ENCODE peak calls at places on chromosomes 7 and 10, in five cellular contexts. One of them, this sample, is unnamed.
A peak's percentile ranks its signal among the peaks of the same experiment; 100 is the strongest.

GRCh38 chr10:128868481-128868880 is 598.6 kb upstream of the MGMT start:
- DNase-seq in gastrocnemius medialis: no peak
- DNase-seq in PC-9: no peak
- DNase-seq in stomach: no peak
- DNase-seq in fibroblast of lung: no peak
- DNase-seq in this sample: no peak

GRCh38 chr7:142716596-142716995 is 32.7 kb upstream of the PRSS1 start:
- DNase-seq in stomach: no peak
- DNase-seq in gastrocnemius medialis: no peak
- DNase-seq in PC-9: no peak
- DNase-seq in fibroblast of lung: no peak
- DNase-seq in this sample: no peak

GRCh38 chr10:133129151-133129853 is 30.7 kb upstream of the KNDC1 start:
- DNase-seq in fibroblast of lung: no peak
- DNase-seq in stomach: no peak
- DNase-seq in gastrocnemius medialis: no peak
- DNase-seq in PC-9: no peak
- DNase-seq in this sample: no peak

GRCh38 chr10:77592946-77593636 is 44.5 kb downstream of the KCNMA1 start:
- DNase-seq in PC-9: peak; percentile 34
- DNase-seq in stomach: peak; percentile 44
- DNase-seq in fibroblast of lung: peak; percentile 97
- DNase-seq in gastrocnemius medialis: peak; percentile 43
- DNase-seq in this sample: peak; percentile 58

GRCh38 chr7:150388709-150389531 is 9.8 kb downstream of the ZNF775 start:
- DNase-seq in gastrocnemius medialis: peak; percentile 70
- DNase-seq in fibroblast of lung: peak; percentile 89
- DNase-seq in PC-9: no peak
- DNase-seq in stomach: peak; percentile 75
- DNase-seq in this sample: no peak

GRCh38 chr7:16260236-16260728 is 161.1 kb downstream of the CRPPA start:
- DNase-seq in gastrocnemius medialis: no peak
- DNase-seq in PC-9: no peak
- DNase-seq in fibroblast of lung: no peak
- DNase-seq in stomach: no peak
- DNase-seq in this sample: no peak

GRCh38 chr7:75734586-75735047 is 4.1 kb downstream of the HIP1 start:
- DNase-seq in PC-9: no peak
- DNase-seq in gastrocnemius medialis: no peak
- DNase-seq in fibroblast of lung: peak; percentile 62
- DNase-seq in stomach: no peak
- DNase-seq in this sample: no peak

GRCh38 chr10:22251751-22252285 is 34.0 kb upstream of the EBLN1 start:
- DNase-seq in PC-9: peak; percentile 38
- DNase-seq in gastrocnemius medialis: peak; percentile 16
- DNase-seq in fibroblast of lung: peak; percentile 59
- DNase-seq in stomach: peak; percentile 49
- DNase-seq in this sample: no peak

DNA sequence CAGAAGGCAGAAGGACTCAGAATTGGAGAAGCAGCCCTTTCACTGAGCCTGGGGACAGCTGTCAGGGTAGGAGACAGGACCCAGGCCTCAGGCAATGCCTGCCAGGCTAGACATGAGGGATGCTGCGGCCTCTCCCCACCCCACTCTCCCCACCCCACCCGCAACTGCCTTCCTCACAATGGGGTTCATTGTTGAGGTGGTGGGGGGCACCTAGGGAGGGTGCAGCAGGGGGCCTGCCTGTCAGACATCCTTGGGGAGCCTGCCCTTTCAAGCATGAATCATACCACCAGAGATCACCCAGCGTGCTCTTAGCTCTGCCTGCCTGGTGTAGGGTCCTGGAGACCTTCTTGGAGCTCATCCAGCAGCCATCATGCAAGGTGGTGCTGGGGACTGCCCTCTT is at the start of gene C10orf62:
- DNase-seq in fibroblast of lung: no peak
- DNase-seq in gastrocnemius medialis: no peak
- DNase-seq in PC-9: no peak
- DNase-seq in stomach: no peak
- DNase-seq in this sample: no peak
- H3K27ac ChIP-seq in fibroblast of lung: no peak within 1 kb of the TSS
- H3K27ac ChIP-seq in gastrocnemius medialis: no peak within 1 kb of the TSS
- H3K27ac ChIP-seq in PC-9: no peak within 1 kb of the TSS
- H3K27ac ChIP-seq in stomach: no peak within 1 kb of the TSS
- H3K27ac ChIP-seq in this sample: no peak within 1 kb of the TSS

GRCh38 chr10:95758351-95759025 is 2.5 kb downstream of the ENTPD1 start:
- DNase-seq in gastrocnemius medialis: no peak
- DNase-seq in stomach: no peak
- DNase-seq in PC-9: no peak
- DNase-seq in fibroblast of lung: no peak
- DNase-seq in this sample: no peak
- H3K4me3 ChIP-seq in gastrocnemius medialis: no peak overlapping the region
- H3K4me3 ChIP-seq in stomach: peak overlapping the region; percentile 7
- H3K4me3 ChIP-seq in PC-9: no peak overlapping the region
- H3K4me3 ChIP-seq in fibroblast of lung: no peak overlapping the region
- H3K4me3 ChIP-seq in this sample: no peak overlapping the region

DNA sequence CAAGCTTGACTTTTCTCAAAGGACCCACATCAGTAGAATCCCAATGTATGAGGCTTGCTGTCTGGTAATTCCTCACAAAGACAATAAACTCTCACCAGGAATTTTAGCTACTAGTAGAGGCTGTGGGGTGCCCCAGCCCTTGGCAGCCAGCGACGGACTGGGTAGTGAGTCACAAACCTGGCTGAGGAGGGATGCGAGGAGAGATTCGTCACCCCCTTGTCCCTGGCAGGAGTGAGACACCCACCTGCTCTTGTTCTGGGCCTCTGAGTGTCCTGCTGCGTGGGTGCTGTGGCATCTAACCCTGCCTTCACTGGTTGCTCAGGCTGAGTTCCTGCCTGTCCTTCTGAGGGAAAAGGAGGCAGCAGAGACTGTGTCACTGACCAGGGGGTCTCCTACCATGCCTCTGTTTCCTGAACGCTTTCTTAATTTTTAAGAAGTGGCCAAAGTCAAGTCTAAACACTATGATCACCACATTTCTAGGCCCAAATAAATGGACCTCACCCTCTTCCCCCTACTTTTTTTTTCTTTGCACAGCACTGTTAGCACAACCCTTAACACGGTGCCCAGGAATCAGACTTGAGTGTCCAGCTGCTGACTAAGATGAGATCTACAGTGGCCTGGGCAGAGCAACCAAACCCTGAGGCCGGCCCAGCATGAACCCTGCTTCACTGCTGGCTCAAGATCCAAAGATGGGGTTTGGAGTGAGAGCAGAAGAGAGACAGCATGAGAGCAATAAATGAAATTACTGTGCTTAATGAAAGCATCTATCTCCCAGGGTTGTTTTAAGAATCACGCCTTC is 146.4 kb downstream of the ANLN start:
- DNase-seq in fibroblast of lung: no peak
- DNase-seq in PC-9: peak; percentile 29
- DNase-seq in stomach: no peak
- DNase-seq in gastrocnemius medialis: no peak
- DNase-seq in this sample: no peak
- TF ChIP-seq CTCF in fibroblast of lung: no peak
- TF ChIP-seq CTCF in PC-9: no peak
- TF ChIP-seq CTCF in stomach: no peak
- TF ChIP-seq CTCF in gastrocnemius medialis: no peak
- TF ChIP-seq CTCF in this sample: no peak

DNA sequence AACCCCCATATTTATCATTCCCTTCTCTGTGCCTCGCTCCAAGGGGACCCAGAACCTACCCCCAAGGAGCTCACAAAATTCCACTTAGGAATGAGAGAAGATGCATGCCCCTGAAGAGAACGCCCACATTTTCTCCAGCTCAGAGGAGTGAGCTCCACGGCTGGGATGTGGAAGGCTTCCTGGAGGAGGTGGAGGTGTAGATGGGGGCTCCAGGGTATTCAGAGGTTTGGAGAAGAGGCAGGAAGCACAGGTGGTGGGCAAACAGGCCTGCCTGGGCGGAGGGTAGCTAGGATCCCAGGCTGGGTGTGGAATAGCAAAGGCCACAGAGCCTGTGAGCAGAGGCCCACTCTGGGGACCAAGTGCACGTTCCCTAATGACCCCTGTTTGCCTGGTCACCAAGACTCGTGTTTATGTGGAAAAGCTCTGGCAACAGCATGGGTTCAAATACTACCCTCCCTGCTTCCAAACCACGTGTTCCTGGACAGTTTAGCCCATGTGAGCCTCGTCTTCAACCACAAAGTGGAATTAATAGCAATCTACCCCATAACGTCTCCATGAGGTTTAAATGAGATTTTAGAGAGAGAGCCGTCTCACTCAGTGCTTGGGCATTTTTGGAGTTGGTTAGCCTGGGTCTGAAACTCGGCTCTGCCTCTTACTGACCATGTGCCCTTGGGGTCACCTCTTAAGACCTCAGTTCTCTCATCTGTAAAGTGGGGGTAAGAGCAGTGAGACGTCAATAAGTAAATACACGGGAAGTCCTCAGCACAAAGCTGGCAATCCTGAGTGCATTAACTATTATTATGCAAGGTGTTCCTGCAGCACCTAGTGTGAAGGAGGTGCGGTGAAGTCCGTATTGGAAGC is 24.7 kb downstream of the UNC5B start:
- DNase-seq in fibroblast of lung: no peak
- DNase-seq in gastrocnemius medialis: no peak
- DNase-seq in stomach: no peak
- DNase-seq in PC-9: no peak
- DNase-seq in this sample: no peak
- H3K27ac ChIP-seq in fibroblast of lung: no peak overlapping the region
- H3K27ac ChIP-seq in gastrocnemius medialis: no peak overlapping the region
- H3K27ac ChIP-seq in stomach: no peak overlapping the region
- H3K27ac ChIP-seq in PC-9: no peak overlapping the region
- H3K27ac ChIP-seq in this sample: no peak overlapping the region

GRCh38 chr10:87804939-87805569 is 13.0 kb downstream of the ATAD1 start:
- DNase-seq in gastrocnemius medialis: no peak
- DNase-seq in fibroblast of lung: no peak
- DNase-seq in stomach: no peak
- DNase-seq in PC-9: no peak
- DNase-seq in this sample: no peak
- H3K4me3 ChIP-seq in gastrocnemius medialis: no peak overlapping the region
- H3K4me3 ChIP-seq in fibroblast of lung: no peak overlapping the region
- H3K4me3 ChIP-seq in stomach: no peak overlapping the region
- H3K4me3 ChIP-seq in PC-9: no peak overlapping the region
- H3K4me3 ChIP-seq in this sample: no peak overlapping the region

GRCh38 chr10:90779573-90779972 is 78.3 kb downstream of the HTR7 start:
- DNase-seq in fibroblast of lung: peak; percentile 8
- DNase-seq in stomach: no peak
- DNase-seq in PC-9: no peak
- DNase-seq in gastrocnemius medialis: no peak
- DNase-seq in this sample: no peak
- TF ChIP-seq CTCF in fibroblast of lung: peak; percentile 6
- TF ChIP-seq CTCF in stomach: no peak
- TF ChIP-seq CTCF in PC-9: no peak
- TF ChIP-seq CTCF in gastrocnemius medialis: no peak
- TF ChIP-seq CTCF in this sample: peak; percentile 36

GRCh38 chr7:72336887-72337821 is 75.0 kb downstream of the CALN1 start:
- DNase-seq in gastrocnemius medialis: no peak
- DNase-seq in stomach: no peak
- DNase-seq in PC-9: no peak
- DNase-seq in fibroblast of lung: no peak
- DNase-seq in this sample: no peak

GRCh38 chr7:72335561-72336381 is 76.4 kb downstream of the CALN1 start:
- DNase-seq in gastrocnemius medialis: no peak
- DNase-seq in fibroblast of lung: no peak
- DNase-seq in PC-9: no peak
- DNase-seq in stomach: no peak
- DNase-seq in this sample: no peak

GRCh38 chr7:72334733-72335132 is 77.4 kb downstream of the CALN1 start:
- DNase-seq in gastrocnemius medialis: no peak
- DNase-seq in stomach: no peak
- DNase-seq in fibroblast of lung: no peak
- DNase-seq in PC-9: no peak
- DNase-seq in this sample: no peak

GRCh38 chr7:72336382-72336886 is 75.7 kb downstream of the CALN1 start:
- DNase-seq in stomach: no peak
- DNase-seq in PC-9: no peak
- DNase-seq in fibroblast of lung: no peak
- DNase-seq in gastrocnemius medialis: no peak
- DNase-seq in this sample: no peak

DNA sequence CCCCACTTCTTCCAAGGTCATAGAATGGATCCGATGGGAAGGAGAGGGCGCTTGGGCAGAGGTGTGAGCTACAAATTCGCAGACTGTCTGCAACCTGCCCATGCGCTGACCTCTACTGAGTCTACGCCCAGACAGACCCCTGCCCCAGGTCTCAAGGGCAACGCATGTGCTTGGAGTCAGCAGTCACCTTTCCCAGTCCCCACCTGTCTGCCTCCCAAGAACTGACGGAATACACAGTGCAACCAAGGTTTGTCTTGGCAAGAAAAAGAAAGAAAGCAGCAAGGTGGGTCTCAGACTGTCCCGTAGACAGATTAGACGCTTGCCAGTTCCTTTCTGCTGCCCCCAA is 74.3 kb downstream of the CALN1 start:
- DNase-seq in gastrocnemius medialis: no peak
- DNase-seq in stomach: no peak
- DNase-seq in PC-9: no peak
- DNase-seq in fibroblast of lung: no peak
- DNase-seq in this sample: no peak
- H3K27ac ChIP-seq in gastrocnemius medialis: no peak overlapping the region
- H3K27ac ChIP-seq in stomach: no peak overlapping the region
- H3K27ac ChIP-seq in PC-9: no peak overlapping the region
- H3K27ac ChIP-seq in fibroblast of lung: no peak overlapping the region
- H3K27ac ChIP-seq in this sample: no peak overlapping the region

This sample was measured in AG04450.